ENCODE peak calls at places on chromosomes 1 and 21, in five cellular contexts. B is HepG2, W is HCT116, S is K562, L is A549. C is an unnamed sample.

GRCh38 chr1:218266356-218266755 is 18.7 kb upstream of the RRP15 start:
- DNase-seq in B (no peak), S (no peak), L (no peak), W (no peak), C (no peak)

GRCh38 chr1:33346921-33347649 is 26.2 kb upstream of the A3GALT2 start:
- DNase-seq in B (peak; percentile 94), L (peak; percentile 33), S (no peak), W (peak; percentile 40), C (peak; percentile 96)

GRCh38 chr1:28720376-28720775 is 16.4 kb upstream of the YTHDF2 start:
- DNase-seq in B (no peak), L (no peak), S (no peak), W (no peak), C (no peak)

GRCh38 chr1:54826226-54826816 is 25.2 kb upstream of the TTC22 start:
- DNase-seq in W (no peak), B (no peak), S (no peak), L (no peak), C (no peak)

GRCh38 chr1:181150842-181151241 is 62.3 kb downstream of the IER5 start:
- DNase-seq in S (no peak), B (no peak), W (no peak), L (no peak), C (no peak)

GRCh38 chr1:56866656-56867055 is 12.1 kb downstream of the C8A start:
- DNase-seq in B (no peak), L (no peak), W (no peak), S (no peak), C (no peak)

GRCh38 chr1:79760521-79760920 is 754.0 kb upstream of the ADGRL4 start:
- DNase-seq in S (no peak), W (no peak), L (no peak), B (no peak), C (no peak)

GRCh38 chr1:39919545-39919944 is 17.8 kb upstream of the MYCL start:
- DNase-seq in B (peak; percentile 61), S (peak; percentile 85), W (peak; percentile 68), L (peak; percentile 71), C (peak; percentile 45)

GRCh38 chr1:3026581-3027511 is 5.6 kb downstream of the ACTRT2 start:
- DNase-seq in B (no peak), W (no peak), L (no peak), S (no peak), C (no peak)

GRCh38 chr1:180188103-180188506 is 33.4 kb downstream of the QSOX1 start:
- DNase-seq in B (peak; percentile 41), L (peak; percentile 82), W (no peak), S (peak; percentile 77), C (peak; percentile 15)

GRCh38 chr1:153288634-153289275 is 24.0 kb downstream of the PGLYRP3 start:
- DNase-seq in S (peak; percentile 85), W (peak; percentile 27), L (peak; percentile 71), B (no peak), C (peak; percentile 15)

GRCh38 chr1:6427445-6428390 is 3.1 kb downstream of the ESPN start:
- DNase-seq in S (no peak), B (no peak), W (no peak), L (no peak), C (no peak)

GRCh38 chr21:45910155-45910547 is 71.4 kb upstream of the COL6A1 start:
- DNase-seq in W (no peak), L (no peak), S (no peak), B (no peak), C (no peak)

GRCh38 chr1:40381268-40382109 is 8.0 kb downstream of the SMAP2 start:
- DNase-seq in B (no peak), L (no peak), W (no peak), S (no peak), C (no peak)

GRCh38 chr1:20485527-20486456 is at the start of gene CAMK2N1:
- DNase-seq in L (peak; percentile 66), B (peak; percentile 55), S (peak; percentile 88), W (no peak), C (no peak)

GRCh38 chr1:79079770-79080169 is 73.2 kb upstream of the ADGRL4 start:
- DNase-seq in W (peak; percentile 23), S (no peak), L (no peak), B (no peak), C (no peak)

GRCh38 chr1:222815367-222815765 is 527 bp downstream of the DISP1 start:
- DNase-seq in B (no peak), W (no peak), L (peak; percentile 60), S (no peak), C (no peak)

GRCh38 chr1:9687876-9688582 is 36.5 kb downstream of the PIK3CD start:
- DNase-seq in L (no peak), W (no peak), B (no peak), S (peak; percentile 33), C (no peak)

GRCh38 chr1:233543338-233544255 is 70.3 kb upstream of the KCNK1 start:
- DNase-seq in S (peak; percentile 52), B (peak; percentile 2), W (peak; percentile 91), L (peak; percentile 88), C (peak; percentile 72)

GRCh38 chr1:41661428-41662060 is 177.1 kb upstream of the EDN2 start:
- DNase-seq in W (no peak), B (no peak), S (no peak), L (no peak), C (no peak)

GRCh38 chr1:21174638-21175323 is 1.9 kb downstream of the EIF4G3 start:
- DNase-seq in W (no peak), B (peak; percentile 29), S (no peak), L (no peak), C (no peak)

GRCh38 chr1:5915587-5916571 is 76.3 kb downstream of the NPHP4 start:
- DNase-seq in S (peak; percentile 53), L (peak; percentile 25), W (peak; percentile 6), B (peak; percentile 30), C (peak; percentile 25)

GRCh38 chr1:204259196-204259595 is 45.4 kb upstream of the GOLT1A start:
- DNase-seq in W (no peak), L (no peak), B (no peak), S (no peak), C (no peak)

GRCh38 chr21:38768385-38769071 is 37.2 kb upstream of the ETS2 start:
- DNase-seq in B (no peak), L (no peak), S (peak; percentile 24), W (no peak), C (peak; percentile 83)
- TF ChIP-seq REST in B (no peak), L (no peak), S (no peak), W (no peak), C (no peak)

DNA sequence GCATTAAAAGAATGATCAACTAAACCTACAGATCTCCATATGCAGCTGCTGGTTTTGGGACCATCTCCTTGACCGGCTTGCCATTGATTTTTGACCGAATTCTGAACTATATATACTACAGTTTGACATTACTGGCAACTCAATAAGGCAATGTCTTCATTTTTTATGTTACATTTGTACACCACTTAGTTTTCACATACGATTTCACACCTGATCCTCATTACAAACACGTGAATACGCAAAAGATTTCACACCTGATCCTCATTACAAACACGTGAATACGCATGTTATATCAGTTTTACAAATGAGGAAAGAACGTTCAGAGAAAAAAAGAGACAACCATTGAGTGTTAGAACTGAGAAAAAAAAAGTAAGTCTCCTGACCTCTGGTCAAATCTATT is 1.1 kb downstream of the SASS6 start:
- DNase-seq in W (no peak), B (no peak), S (no peak), L (no peak), C (no peak)
- H3K4me3 ChIP-seq in W (peak overlapping the region; percentile 78), B (peak overlapping the region; percentile 97), S (peak overlapping the region; percentile 51), L (peak overlapping the region; percentile 95), C (peak overlapping the region; percentile 86)

GRCh38 chr1:234958702-234959649 is 169.7 kb downstream of the TOMM20 start:
- DNase-seq in B (no peak), L (no peak), W (no peak), S (no peak), C (no peak)
- TF ChIP-seq REST in B (no peak), L (no peak), W (no peak), S (no peak), C (no peak)

GRCh38 chr21:31559368-31560119 is 99.9 kb upstream of the SOD1 start:
- DNase-seq in S (no peak), W (peak; percentile 86), L (peak; percentile 83), B (no peak), C (no peak)

GRCh38 chr21:31557956-31558838 is 101.3 kb upstream of the SOD1 start:
- DNase-seq in W (no peak), L (no peak), S (no peak), B (no peak), C (no peak)

GRCh38 chr21:31557421-31557955 is 102.0 kb upstream of the SOD1 start:
- DNase-seq in L (no peak), S (no peak), B (no peak), W (no peak), C (no peak)

GRCh38 chr21:31560479-31560878 is 99.0 kb upstream of the SOD1 start:
- DNase-seq in B (no peak), S (no peak), W (no peak), L (no peak), C (no peak)

DNA sequence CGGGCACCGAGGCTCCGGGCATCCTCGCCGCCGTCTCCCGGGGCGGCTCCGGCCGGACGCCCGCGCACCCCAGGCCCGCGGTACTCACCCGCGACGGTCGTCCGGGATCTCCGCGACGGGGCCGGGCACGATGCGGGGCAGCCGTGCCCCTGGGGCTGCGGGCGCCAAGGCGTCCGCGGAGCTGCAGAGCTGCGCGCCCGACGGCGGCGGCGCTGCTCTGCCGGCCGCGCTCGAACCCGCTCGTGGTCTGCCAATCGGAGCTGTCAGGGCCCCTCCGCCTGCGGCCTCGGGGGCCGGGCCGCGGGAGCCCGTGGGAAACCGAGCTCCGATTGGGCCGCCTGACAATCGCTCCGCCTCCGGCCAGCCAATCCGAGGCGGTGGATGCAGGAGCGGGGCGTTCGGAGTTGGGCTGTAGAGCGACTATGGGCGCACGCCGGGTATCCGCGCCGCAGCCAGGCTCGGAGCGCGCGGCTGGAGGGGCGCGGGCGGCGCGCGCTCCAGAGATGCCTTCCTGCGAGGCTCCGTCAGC is 100.6 kb upstream of the SOD1 start:
- DNase-seq in B (no peak), W (peak; percentile 80), S (no peak), L (peak; percentile 89), C (no peak)
- H3K4me3 ChIP-seq in B (no peak overlapping the region), W (peak overlapping the region; percentile 65), S (no peak overlapping the region), L (peak overlapping the region; percentile 46), C (peak overlapping the region; percentile 33)

DNA sequence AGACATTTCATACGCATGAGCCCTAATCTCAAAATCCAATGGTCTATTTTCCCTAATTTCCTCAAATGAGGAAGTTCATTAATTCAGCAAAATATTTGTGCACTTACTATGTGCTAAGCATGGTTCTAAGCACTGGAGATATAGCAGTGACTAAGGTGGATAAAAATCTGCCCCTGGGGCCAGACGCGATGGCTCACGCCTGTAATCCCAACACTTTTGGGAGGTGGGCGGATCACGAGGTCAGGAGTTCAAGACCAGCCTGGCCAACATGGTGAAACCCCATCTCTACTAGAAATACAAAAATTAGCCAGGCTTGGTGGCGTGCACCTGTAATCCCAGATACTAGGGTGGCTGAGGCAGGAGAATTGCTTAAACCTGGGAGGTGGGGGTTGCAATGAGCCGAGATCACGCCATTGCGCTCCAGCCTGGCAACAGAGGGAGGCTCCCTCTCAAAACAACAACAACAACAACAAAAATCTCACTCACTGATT is 4.3 kb upstream of the MIIP start:
- DNase-seq in S (no peak), W (no peak), B (no peak), L (no peak), C (no peak)
- TF ChIP-seq REST in S (no peak), W (no peak), B (no peak), L (no peak), C (no peak)

GRCh38 chr1:74235153-74235552 is at the start of gene TNNI3K:
- DNase-seq in B (no peak), W (no peak), L (no peak), S (no peak), C (no peak)
- H3K4me3 ChIP-seq in B (no peak within 1 kb of the TSS), W (no peak within 1 kb of the TSS), L (no peak within 1 kb of the TSS), S (no peak within 1 kb of the TSS), C (no peak within 1 kb of the TSS)

C was measured in Panc1.